ENCODE peak calls at places on chromosomes 5 and 9, in six cellular contexts. One of them, this sample, is unnamed.

GRCh38 chr9:69322256-69322655 is 2.8 kb upstream of the ENTREP1 start:
- DNase-seq in astrocyte: no peak
- DNase-seq in GM13977: no peak
- DNase-seq in stomach: no peak
- DNase-seq in omental fat pad: no peak
- DNase-seq in NCI-H1417: no peak
- DNase-seq in this sample: no peak

GRCh38 chr9:117772960-117773359 is 68.8 kb downstream of the TLR4 start:
- DNase-seq in stomach: no peak
- DNase-seq in NCI-H1417: no peak
- DNase-seq in omental fat pad: no peak
- DNase-seq in GM13977: no peak
- DNase-seq in astrocyte: peak; percentile 46
- DNase-seq in this sample: no peak

GRCh38 chr5:140946578-140946977 is 19.7 kb upstream of the PCDHAC2 start:
- DNase-seq in astrocyte: no peak
- DNase-seq in NCI-H1417: no peak
- DNase-seq in stomach: no peak
- DNase-seq in GM13977: no peak
- DNase-seq in omental fat pad: no peak
- DNase-seq in this sample: no peak

GRCh38 chr9:137255448-137256114 is 454 bp downstream of the NELFB start:
- DNase-seq in GM13977: peak; percentile 64
- DNase-seq in stomach: no peak
- DNase-seq in NCI-H1417: no peak
- DNase-seq in omental fat pad: no peak
- DNase-seq in astrocyte: no peak
- DNase-seq in this sample: peak; percentile 62

GRCh38 chr9:114690308-114690707 is 8.3 kb upstream of the TEX48 start:
- DNase-seq in stomach: no peak
- DNase-seq in omental fat pad: no peak
- DNase-seq in astrocyte: no peak
- DNase-seq in GM13977: no peak
- DNase-seq in NCI-H1417: no peak
- DNase-seq in this sample: no peak

GRCh38 chr9:105884416-105884815 is 190.1 kb downstream of the TMEM38B start:
- DNase-seq in NCI-H1417: no peak
- DNase-seq in omental fat pad: no peak
- DNase-seq in astrocyte: no peak
- DNase-seq in GM13977: no peak
- DNase-seq in stomach: no peak
- DNase-seq in this sample: no peak

GRCh38 chr5:43019615-43020293 is 20.4 kb downstream of the ANXA2R start:
- DNase-seq in astrocyte: peak; percentile 87
- DNase-seq in NCI-H1417: peak; percentile 96
- DNase-seq in GM13977: peak; percentile 66
- DNase-seq in omental fat pad: no peak
- DNase-seq in stomach: peak; percentile 74
- DNase-seq in this sample: peak; percentile 54

GRCh38 chr5:154189256-154189818 is 1.2 kb upstream of the GALNT10 start:
- DNase-seq in GM13977: peak; percentile 40
- DNase-seq in omental fat pad: no peak
- DNase-seq in NCI-H1417: no peak
- DNase-seq in astrocyte: no peak
- DNase-seq in stomach: no peak
- DNase-seq in this sample: peak; percentile 64

GRCh38 chr9:90874194-90874593 is 72.6 kb downstream of the SYK start:
- DNase-seq in NCI-H1417: no peak
- DNase-seq in astrocyte: no peak
- DNase-seq in omental fat pad: no peak
- DNase-seq in stomach: no peak
- DNase-seq in GM13977: no peak
- DNase-seq in this sample: no peak

GRCh38 chr9:2634158-2634557 is 12.6 kb downstream of the VLDLR start:
- DNase-seq in NCI-H1417: no peak
- DNase-seq in omental fat pad: no peak
- DNase-seq in astrocyte: no peak
- DNase-seq in GM13977: no peak
- DNase-seq in stomach: no peak
- DNase-seq in this sample: no peak

GRCh38 chr9:131915181-131915580 is 164.5 kb downstream of the MED27 start:
- DNase-seq in astrocyte: peak; percentile 59
- DNase-seq in GM13977: no peak
- DNase-seq in stomach: no peak
- DNase-seq in omental fat pad: no peak
- DNase-seq in NCI-H1417: no peak
- DNase-seq in this sample: no peak

GRCh38 chr5:77942578-77943239 is 166.6 kb upstream of the TBCA start:
- DNase-seq in astrocyte: no peak
- DNase-seq in stomach: no peak
- DNase-seq in omental fat pad: no peak
- DNase-seq in NCI-H1417: no peak
- DNase-seq in GM13977: no peak
- DNase-seq in this sample: no peak

GRCh38 chr5:73448451-73449136 is at the start of gene FOXD1:
- DNase-seq in astrocyte: peak; percentile 96
- DNase-seq in omental fat pad: no peak
- DNase-seq in stomach: peak; percentile 45
- DNase-seq in NCI-H1417: peak; percentile 85
- DNase-seq in GM13977: peak; percentile 58
- DNase-seq in this sample: peak; percentile 29

GRCh38 chr5:43729846-43730478 is 127.0 kb downstream of the NNT start:
- DNase-seq in stomach: no peak
- DNase-seq in GM13977: no peak
- DNase-seq in NCI-H1417: peak; percentile 15
- DNase-seq in astrocyte: peak; percentile 8
- DNase-seq in omental fat pad: no peak
- DNase-seq in this sample: no peak

GRCh38 chr9:126671381-126671831 is 57.7 kb downstream of the LMX1B start:
- DNase-seq in GM13977: no peak
- DNase-seq in NCI-H1417: no peak
- DNase-seq in omental fat pad: no peak
- DNase-seq in astrocyte: no peak
- DNase-seq in stomach: no peak
- DNase-seq in this sample: no peak

GRCh38 chr5:72656756-72657513 is 149.7 kb upstream of the ZNF366 start:
- DNase-seq in NCI-H1417: no peak
- DNase-seq in GM13977: no peak
- DNase-seq in astrocyte: no peak
- DNase-seq in stomach: no peak
- DNase-seq in omental fat pad: no peak
- DNase-seq in this sample: no peak

GRCh38 chr9:32741706-32742105 is 41.6 kb upstream of the TMEM215 start:
- DNase-seq in astrocyte: peak; percentile 41
- DNase-seq in stomach: no peak
- DNase-seq in omental fat pad: no peak
- DNase-seq in NCI-H1417: no peak
- DNase-seq in GM13977: no peak
- DNase-seq in this sample: peak; percentile 28

GRCh38 chr5:181190711-181191525 is 14.1 kb downstream of the TRIM7 start:
- DNase-seq in omental fat pad: no peak
- DNase-seq in GM13977: no peak
- DNase-seq in stomach: peak; percentile 48
- DNase-seq in astrocyte: no peak
- DNase-seq in NCI-H1417: no peak
- DNase-seq in this sample: peak; percentile 54

GRCh38 chr5:35557199-35557598 is 60.5 kb upstream of the SPEF2 start:
- DNase-seq in astrocyte: no peak
- DNase-seq in NCI-H1417: no peak
- DNase-seq in omental fat pad: no peak
- DNase-seq in stomach: no peak
- DNase-seq in GM13977: no peak
- DNase-seq in this sample: no peak

GRCh38 chr5:111945535-111945934 is 188.5 kb upstream of the NREP start:
- DNase-seq in stomach: no peak
- DNase-seq in astrocyte: peak; percentile 69
- DNase-seq in omental fat pad: no peak
- DNase-seq in NCI-H1417: no peak
- DNase-seq in GM13977: no peak
- DNase-seq in this sample: no peak

GRCh38 chr9:89815903-89816573 is 211.2 kb downstream of the GADD45G start:
- DNase-seq in omental fat pad: no peak
- DNase-seq in NCI-H1417: no peak
- DNase-seq in GM13977: peak; percentile 86
- DNase-seq in stomach: no peak
- DNase-seq in astrocyte: no peak
- DNase-seq in this sample: no peak

GRCh38 chr9:132370592-132370991 is 15.8 kb upstream of the SETX start:
- DNase-seq in NCI-H1417: no peak
- DNase-seq in stomach: no peak
- DNase-seq in GM13977: no peak
- DNase-seq in astrocyte: no peak
- DNase-seq in omental fat pad: no peak
- DNase-seq in this sample: no peak

GRCh38 chr5:158028349-158028748 is 169.4 kb upstream of the CLINT1 start:
- DNase-seq in astrocyte: no peak
- DNase-seq in omental fat pad: no peak
- DNase-seq in stomach: no peak
- DNase-seq in NCI-H1417: no peak
- DNase-seq in GM13977: no peak
- DNase-seq in this sample: no peak

GRCh38 chr9:85001925-85002324 is 332.4 kb downstream of the NTRK2 start:
- DNase-seq in GM13977: no peak
- DNase-seq in NCI-H1417: no peak
- DNase-seq in omental fat pad: no peak
- DNase-seq in astrocyte: no peak
- DNase-seq in stomach: no peak
- DNase-seq in this sample: no peak

GRCh38 chr9:72627147-72627546 is 105.7 kb downstream of the TMC1 start:
- DNase-seq in astrocyte: no peak
- DNase-seq in GM13977: no peak
- DNase-seq in omental fat pad: no peak
- DNase-seq in NCI-H1417: no peak
- DNase-seq in stomach: no peak
- DNase-seq in this sample: no peak

GRCh38 chr9:16039103-16039987 is 486.5 kb downstream of the CCDC171 start:
- DNase-seq in omental fat pad: no peak
- DNase-seq in GM13977: no peak
- DNase-seq in astrocyte: peak; percentile 34
- DNase-seq in stomach: no peak
- DNase-seq in NCI-H1417: no peak
- DNase-seq in this sample: peak; percentile 8

GRCh38 chr9:551986-552930 is 289.2 kb upstream of the DMRT1 start:
- DNase-seq in stomach: no peak
- DNase-seq in NCI-H1417: no peak
- DNase-seq in astrocyte: peak; percentile 88
- DNase-seq in omental fat pad: no peak
- DNase-seq in GM13977: no peak
- DNase-seq in this sample: no peak

GRCh38 chr9:88533951-88534455 is 975 bp upstream of the NXNL2 start:
- DNase-seq in stomach: peak; percentile 30
- DNase-seq in GM13977: no peak
- DNase-seq in NCI-H1417: no peak
- DNase-seq in astrocyte: peak; percentile 55
- DNase-seq in omental fat pad: no peak
- DNase-seq in this sample: peak; percentile 15

GRCh38 chr9:31854187-31854586 is 530.3 kb upstream of the ACO1 start:
- DNase-seq in omental fat pad: no peak
- DNase-seq in astrocyte: no peak
- DNase-seq in GM13977: no peak
- DNase-seq in NCI-H1417: no peak
- DNase-seq in stomach: no peak
- DNase-seq in this sample: no peak

GRCh38 chr5:150391064-150391834 is 21.5 kb downstream of the CD74 start:
- DNase-seq in stomach: no peak
- DNase-seq in GM13977: no peak
- DNase-seq in omental fat pad: no peak
- DNase-seq in NCI-H1417: no peak
- DNase-seq in astrocyte: no peak
- DNase-seq in this sample: no peak

GRCh38 chr5:61264273-61264661 is 67.8 kb upstream of the ZSWIM6 start:
- DNase-seq in omental fat pad: no peak
- DNase-seq in astrocyte: no peak
- DNase-seq in stomach: no peak
- DNase-seq in NCI-H1417: no peak
- DNase-seq in GM13977: no peak
- DNase-seq in this sample: no peak

GRCh38 chr9:12464910-12465512 is 228.2 kb upstream of the TYRP1 start:
- DNase-seq in stomach: no peak
- DNase-seq in astrocyte: no peak
- DNase-seq in omental fat pad: no peak
- DNase-seq in GM13977: peak; percentile 9
- DNase-seq in NCI-H1417: peak; percentile 27
- DNase-seq in this sample: no peak

GRCh38 chr9:33906769-33907168 is 89.8 kb downstream of the UBE2R2 start:
- DNase-seq in NCI-H1417: no peak
- DNase-seq in GM13977: no peak
- DNase-seq in stomach: no peak
- DNase-seq in astrocyte: no peak
- DNase-seq in omental fat pad: no peak
- DNase-seq in this sample: peak; percentile 63

GRCh38 chr5:78211052-78211451 is 83.4 kb downstream of the AP3B1 start:
- DNase-seq in omental fat pad: no peak
- DNase-seq in GM13977: no peak
- DNase-seq in NCI-H1417: no peak
- DNase-seq in stomach: no peak
- DNase-seq in astrocyte: no peak
- DNase-seq in this sample: no peak

GRCh38 chr9:130934702-130935659 is 4.1 kb downstream of the FIBCD1 start:
- DNase-seq in stomach: no peak
- DNase-seq in GM13977: no peak
- DNase-seq in NCI-H1417: no peak
- DNase-seq in astrocyte: no peak
- DNase-seq in omental fat pad: no peak
- DNase-seq in this sample: no peak

GRCh38 chr5:54738118-54738972 is 220.8 kb downstream of the SNX18 start:
- DNase-seq in omental fat pad: no peak
- DNase-seq in stomach: peak; percentile 77
- DNase-seq in astrocyte: peak; percentile 35
- DNase-seq in GM13977: no peak
- DNase-seq in NCI-H1417: no peak
- DNase-seq in this sample: peak; percentile 52

GRCh38 chr5:134586866-134587524 is 45.6 kb downstream of the SAR1B start:
- DNase-seq in stomach: peak; percentile 88
- DNase-seq in astrocyte: peak; percentile 55
- DNase-seq in NCI-H1417: peak; percentile 63
- DNase-seq in omental fat pad: peak; percentile 86
- DNase-seq in GM13977: peak; percentile 78
- DNase-seq in this sample: peak; percentile 84

GRCh38 chr9:89278997-89279739 is 31.8 kb upstream of the CKS2 start:
- DNase-seq in stomach: no peak
- DNase-seq in NCI-H1417: peak; percentile 19
- DNase-seq in astrocyte: peak; percentile 38
- DNase-seq in omental fat pad: no peak
- DNase-seq in GM13977: peak; percentile 65
- DNase-seq in this sample: no peak

This sample was measured in thyroid gland.